ENCODE peak calls at places on chromosomes 12 and 14, in ten cellular contexts. O is NCI-H345; T is RKO; Z is NCI-H1105; Y is stimulated activated CD8-positive, alpha-beta memory T cell treated with anti-CD3 and anti-CD28 coated beads, Interleukin-12 subunit alpha, Interleukin-12 subunit beta, amount 100 ng/mL, for 4 hours; R is T follicular helper cell; S is activated CD4-positive, alpha-beta T cell treated with anti-CD3 and anti-CD28 coated beads for 4 hours; H is mesothelial cell of epicardium; F is GOT3; C is stimulated activated naive B cell treated with anti-CD40 and anti-IgM and Interleukin-4, amounts not matched to agents 10 μg/mL and 1 μg/mL and 100 μg/mL, for 72 hours. N is an unnamed sample.

GRCh38 chr14:52472728-52473127 is 79.6 kb downstream of the TXNDC16 start:
- DNase-seq in O (no peak), T (no peak), Z (no peak), Y (no peak), R (no peak), S (no peak), H (no peak), F (no peak), C (no peak), N (no peak)

GRCh38 chr12:112963227-112963861 is 15.0 kb upstream of the OAS2 start:
- DNase-seq in O (no peak), T (no peak), Z (no peak), Y (no peak), R (no peak), S (no peak), H (no peak), F (no peak), C (no peak), N (no peak)

GRCh38 chr12:110935588-110935987 is 15.2 kb upstream of the MYL2 start:
- DNase-seq in O (no peak), T (no peak), Z (no peak), Y (no peak), R (no peak), S (no peak), H (no peak), F (no peak), C (no peak), N (no peak)

GRCh38 chr14:99590746-99591555 is 13.1 kb downstream of the CCDC85C start:
- DNase-seq in O (no peak), T (no peak), Z (no peak), Y (no peak), R (no peak), S (no peak), H (no peak), F (no peak), C (no peak), N (no peak)

GRCh38 chr14:95906591-95906990 is 30.0 kb downstream of the TUNAR start:
- DNase-seq in O (no peak), T (no peak), Z (no peak), Y (no peak), R (no peak), S (no peak), H (no peak), F (no peak), C (no peak), N (no peak)

GRCh38 chr12:388012-388411 is 1.1 kb downstream of the KDM5A start:
- DNase-seq in O (no peak), T (peak; percentile 41), Z (no peak), Y (no peak), R (no peak), S (no peak), H (no peak), F (no peak), C (no peak), N (no peak)

GRCh38 chr12:14240873-14241220 is 124.6 kb upstream of the ATF7IP start:
- DNase-seq in O (no peak), T (no peak), Z (no peak), Y (no peak), R (no peak), S (no peak), H (no peak), F (no peak), C (no peak), N (no peak)

GRCh38 chr14:75720828-75721227 is 59.8 kb downstream of the TTLL5 start:
- DNase-seq in O (no peak), T (no peak), Z (no peak), Y (no peak), R (no peak), S (no peak), H (no peak), F (no peak), C (no peak), N (no peak)

GRCh38 chr14:104657563-104658324 is 31.7 kb upstream of the INF2 start:
- DNase-seq in O (no peak), T (no peak), Z (no peak), Y (no peak), R (no peak), S (no peak), H (no peak), F (no peak), C (peak; percentile 74), N (peak; percentile 69)

GRCh38 chr14:72818998-72819397 is 74.9 kb downstream of the DPF3 start:
- DNase-seq in O (no peak), T (no peak), Z (no peak), Y (no peak), R (no peak), S (no peak), H (no peak), F (no peak), C (no peak), N (no peak)

GRCh38 chr14:103332143-103332919 is 1.7 kb upstream of the EIF5 start:
- DNase-seq in O (no peak), T (no peak), Z (no peak), Y (no peak), R (no peak), S (no peak), H (no peak), F (no peak), C (no peak), N (no peak)

GRCh38 chr14:90940318-90940962 is 120.0 kb downstream of the RPS6KA5 start:
- DNase-seq in O (no peak), T (no peak), Z (no peak), Y (no peak), R (no peak), S (no peak), H (no peak), F (no peak), C (no peak), N (no peak)

GRCh38 chr12:124391340-124392261 is 96.7 kb downstream of the RFLNA start:
- DNase-seq in O (no peak), T (no peak), Z (no peak), Y (peak; percentile 33), R (peak; percentile 10), S (peak; percentile 62), H (no peak), F (no peak), C (peak; percentile 76), N (peak; percentile 84)

GRCh38 chr12:105555556-105555973 is 225.1 kb downstream of the C12orf75 start:
- DNase-seq in O (no peak), T (no peak), Z (no peak), Y (no peak), R (no peak), S (no peak), H (no peak), F (no peak), C (no peak), N (no peak)

GRCh38 chr12:115210533-115211252 is 526.7 kb upstream of the TBX3 start:
- DNase-seq in O (no peak), T (no peak), Z (no peak), Y (no peak), R (no peak), S (no peak), H (no peak), F (no peak), C (no peak), N (no peak)

GRCh38 chr14:67665886-67666285 is 8.5 kb downstream of the VTI1B start:
- DNase-seq in O (no peak), T (no peak), Z (no peak), Y (no peak), R (no peak), S (no peak), H (no peak), F (no peak), C (no peak), N (no peak)

GRCh38 chr12:54071942-54072341 is 18.3 kb downstream of the HOXC4 start:
- DNase-seq in O (no peak), T (no peak), Z (no peak), Y (no peak), R (no peak), S (no peak), H (no peak), F (no peak), C (no peak), N (no peak)

GRCh38 chr14:39034481-39035296 is 68.3 kb downstream of the SEC23A start:
- DNase-seq in O (no peak), T (peak; percentile 20), Z (no peak), Y (no peak), R (no peak), S (no peak), H (no peak), F (no peak), C (no peak), N (no peak)

GRCh38 chr12:95277139-95277538 is 59.5 kb downstream of the VEZT start:
- DNase-seq in O (no peak), T (no peak), Z (no peak), Y (no peak), R (no peak), S (no peak), H (no peak), F (no peak), C (no peak), N (no peak)

GRCh38 chr12:70756118-70756517 is 118.9 kb upstream of the PTPRB start:
- DNase-seq in O (no peak), T (peak; percentile 24), Z (no peak), Y (no peak), R (no peak), S (no peak), H (no peak), F (no peak), C (no peak), N (no peak)

GRCh38 chr12:25119020-25119419 is 75.9 kb downstream of the DNAI7 start:
- DNase-seq in O (no peak), T (no peak), Z (no peak), Y (no peak), R (no peak), S (no peak), H (no peak), F (no peak), C (no peak), N (peak; percentile 34)

GRCh38 chr14:73740921-73741326 is 26.7 kb upstream of the PNMA1 start:
- DNase-seq in O (no peak), T (no peak), Z (no peak), Y (no peak), R (no peak), S (no peak), H (no peak), F (no peak), C (no peak), N (no peak)

GRCh38 chr12:14948672-14949071 is 10.3 kb upstream of the ERP27 start:
- DNase-seq in O (no peak), T (peak; percentile 45), Z (no peak), Y (no peak), R (no peak), S (peak; percentile 58), H (no peak), F (no peak), C (peak; percentile 78), N (peak; percentile 70)

GRCh38 chr14:79443602-79444001 is 767.7 kb downstream of the DIO2 start:
- DNase-seq in O (no peak), T (no peak), Z (no peak), Y (no peak), R (no peak), S (no peak), H (no peak), F (no peak), C (no peak), N (no peak)

GRCh38 chr12:49331360-49332222 is 5.4 kb downstream of the C1QL4 start:
- DNase-seq in O (no peak), T (peak; percentile 71), Z (peak; percentile 32), Y (no peak), R (no peak), S (no peak), H (peak; percentile 74), F (peak; percentile 89), C (no peak), N (peak; percentile 16)

GRCh38 chr12:65364021-65364420 is 85.5 kb downstream of the MSRB3 start:
- DNase-seq in O (no peak), T (no peak), Z (no peak), Y (no peak), R (no peak), S (no peak), H (no peak), F (no peak), C (no peak), N (no peak)

GRCh38 chr12:13198240-13198639 is 1.7 kb downstream of the EMP1 start:
- DNase-seq in O (no peak), T (no peak), Z (no peak), Y (no peak), R (no peak), S (no peak), H (no peak), F (no peak), C (no peak), N (no peak)

GRCh38 chr14:90607141-90607540 is 209.1 kb downstream of the TTC7B start:
- DNase-seq in O (no peak), T (no peak), Z (no peak), Y (no peak), R (no peak), S (no peak), H (no peak), F (no peak), C (no peak), N (no peak)